ENCODE peak calls at places on chromosomes 4 and X, in six cellular contexts. O is H1, T is K562, Z is HCT116, V is HepG2, J is GM12878. A is an unnamed sample. For H3K27me3, the result is how much of the 10 kb centered on the place peaks cover.

GRCh38 chr4:29046166-29046565 is 1674.0 kb upstream of the PCDH7 start:
- DNase-seq in O (no peak), T (no peak), Z (no peak), V (no peak), J (no peak), A (no peak)

GRCh38 chr4:89915937-89916336 is 21.3 kb downstream of the MMRN1 start:
- DNase-seq in O (no peak), T (no peak), Z (no peak), V (no peak), J (no peak), A (no peak)

GRCh38 chr4:16692021-16692420 is 206.4 kb downstream of the LDB2 start:
- DNase-seq in O (no peak), T (no peak), Z (no peak), V (no peak), J (no peak), A (no peak)

GRCh38 chr4:848307-848691 is 22.4 kb upstream of the CPLX1 start:
- DNase-seq in O (no peak), T (no peak), Z (no peak), V (no peak), J (no peak), A (no peak)

GRCh38 chrX:103254171-103254824 is 657 bp downstream of the TCEAL8 start:
- DNase-seq in O (peak), T (peak), Z (peak), V (peak), J (peak), A (peak)

GRCh38 chrX:18883234-18883960 is 100.5 kb downstream of the PHKA2 start:
- DNase-seq in O (no peak), T (no peak), Z (no peak), V (peak), J (no peak), A (no peak)

GRCh38 chrX:103585421-103586313 is at the start of gene TCEAL4:
- DNase-seq in O (peak), T (peak), Z (no peak), V (no peak), J (no peak), A (peak)

GRCh38 chr4:108466936-108467902 is 153.2 kb upstream of the RPL34 start:
- DNase-seq in O (no peak), T (no peak), Z (peak), V (no peak), J (peak), A (no peak)

GRCh38 chr4:123481034-123481433 is 84.4 kb downstream of the SPRY1 start:
- DNase-seq in O (no peak), T (no peak), Z (no peak), V (no peak), J (no peak), A (no peak)

GRCh38 chrX:41722220-41722619 is 1.8 kb upstream of the GPR82 start:
- DNase-seq in O (no peak), T (no peak), Z (no peak), V (no peak), J (no peak), A (no peak)

GRCh38 chr4:113697429-113697828 is 64.1 kb downstream of the CAMK2D start:
- DNase-seq in O (no peak), T (no peak), Z (no peak), V (no peak), J (no peak), A (no peak)

GRCh38 chr4:1169691-1170096 is 2.7 kb downstream of the SPON2 start:
- DNase-seq in O (no peak), T (no peak), Z (no peak), V (no peak), J (no peak), A (no peak)

GRCh38 chrX:73525928-73526690 is 36.9 kb upstream of the CHIC1 start:
- DNase-seq in O (peak), T (no peak), Z (no peak), V (no peak), J (no peak), A (peak)

GRCh38 chrX:17697191-17697590 is 40.1 kb upstream of the SCML1 start:
- DNase-seq in O (no peak), T (no peak), Z (no peak), V (peak), J (no peak), A (no peak)

GRCh38 chr4:24643774-24644520 is 59.6 kb upstream of the DHX15 start:
- DNase-seq in O (no peak), T (no peak), Z (no peak), V (no peak), J (no peak), A (no peak)

GRCh38 chrX:111005151-111005550 is 90.8 kb upstream of the PAK3 start:
- DNase-seq in O (no peak), T (no peak), Z (no peak), V (no peak), J (no peak), A (no peak)

GRCh38 chr4:3413217-3413671 is 28.5 kb upstream of the HGFAC start:
- DNase-seq in O (no peak), T (no peak), Z (no peak), V (no peak), J (no peak), A (no peak)

GRCh38 chr4:16457944-16458343 is 231.7 kb upstream of the TAPT1 start:
- DNase-seq in O (no peak), T (no peak), Z (no peak), V (no peak), J (no peak), A (no peak)

GRCh38 chr4:96016615-96017299 is 176.9 kb downstream of the PDHA2 start:
- DNase-seq in O (no peak), T (no peak), Z (no peak), V (no peak), J (no peak), A (no peak)

GRCh38 chrX:72123471-72124185 is 8.1 kb downstream of the RTL5 start:
- DNase-seq in O (no peak), T (no peak), Z (no peak), V (no peak), J (no peak), A (peak)

GRCh38 chrX:7159132-7159861 is 11.3 kb upstream of the PUDP start:
- DNase-seq in O (no peak), T (no peak), Z (no peak), V (no peak), J (no peak), A (no peak)

GRCh38 chrX:2609431-2610238 is 81.5 kb upstream of the CD99 start:
- DNase-seq in O (no peak), T (no peak), Z (no peak), V (no peak), J (no peak), A (no peak)

GRCh38 chrX:130994671-130995070 is 63.5 kb upstream of the ARHGAP36 start:
- DNase-seq in O (peak), T (peak), Z (no peak), V (no peak), J (no peak), A (no peak)

GRCh38 chr4:77232653-77233052 is 75.6 kb downstream of the CCNG2 start:
- DNase-seq in O (no peak), T (no peak), Z (no peak), V (no peak), J (no peak), A (no peak)

GRCh38 chr4:4559596-4559995 is 17.7 kb upstream of the STX18 start:
- DNase-seq in O (no peak), T (no peak), Z (no peak), V (no peak), J (no peak), A (no peak)

GRCh38 chr4:39106011-39106410 is 44.0 kb downstream of the KLHL5 start:
- DNase-seq in O (no peak), T (no peak), Z (no peak), V (no peak), J (no peak), A (no peak)

GRCh38 chr4:55754754-55755350 is 64.7 kb upstream of the EXOC1L start:
- DNase-seq in O (no peak), T (no peak), Z (peak), V (no peak), J (no peak), A (no peak)

GRCh38 chr4:95129708-95130343 is 372.1 kb downstream of the BMPR1B start:
- DNase-seq in O (no peak), T (peak), Z (peak), V (no peak), J (no peak), A (no peak)

GRCh38 chr4:150136481-150136880 is 58.2 kb downstream of the DCLK2 start:
- DNase-seq in O (no peak), T (no peak), Z (no peak), V (no peak), J (no peak), A (no peak)

GRCh38 chr4:105710012-105710600 is 1.5 kb downstream of the GSTCD start:
- DNase-seq in O (no peak), T (no peak), Z (no peak), V (no peak), J (no peak), A (no peak)

GRCh38 chr4:38931125-38931524 is 63.5 kb downstream of the FAM114A1 start:
- DNase-seq in O (no peak), T (no peak), Z (no peak), V (no peak), J (no peak), A (no peak)

GRCh38 chrX:115958687-115959359 is 211.7 kb upstream of the AGTR2 start:
- DNase-seq in O (no peak), T (no peak), Z (no peak), V (no peak), J (no peak), A (no peak)

GRCh38 chr4:1192493-1193205 is 20.3 kb upstream of the SPON2 start:
- DNase-seq in O (no peak), T (no peak), Z (no peak), V (no peak), J (no peak), A (no peak)

GRCh38 chrX:151825927-151826471 is 86.7 kb upstream of the MAGEA4 start:
- DNase-seq in O (no peak), T (no peak), Z (no peak), V (no peak), J (no peak), A (no peak)

GRCh38 chr4:63123441-63123840 is 1285.8 kb downstream of the TECRL start:
- DNase-seq in O (no peak), T (no peak), Z (no peak), V (peak), J (no peak), A (no peak)

GRCh38 chr4:135239964-135240363 is 1038.4 kb upstream of the PABPC4L start:
- DNase-seq in O (no peak), T (no peak), Z (no peak), V (no peak), J (no peak), A (no peak)

GRCh38 chr4:148271166-148271565 is 171.0 kb downstream of the NR3C2 start:
- DNase-seq in O (no peak), T (no peak), Z (no peak), V (no peak), J (no peak), A (no peak)

GRCh38 chr4:5050520-5050955 is 742 bp upstream of the STK32B start:
- DNase-seq in O (peak), T (peak), Z (peak), V (peak), J (no peak), A (peak)

GRCh38 chrX:77693594-77693993 is 92.4 kb downstream of the ATRX start:
- DNase-seq in O (no peak), T (no peak), Z (no peak), V (no peak), J (peak), A (no peak)
- H3K27me3 ChIP-seq in O (under half), T (under half), Z (under half), V (under half), J (under half), A (under half)

GRCh38 chrX:70032797-70033196 is 16.9 kb downstream of the AWAT2 start:
- DNase-seq in O (no peak), T (no peak), Z (no peak), V (no peak), J (no peak), A (no peak)

GRCh38 chrX:70030242-70030823 is 19.4 kb downstream of the AWAT2 start:
- DNase-seq in O (peak), T (peak), Z (peak), V (peak), J (no peak), A (peak)

GRCh38 chrX:70034646-70035045 is 15.1 kb downstream of the AWAT2 start:
- DNase-seq in O (no peak), T (no peak), Z (no peak), V (no peak), J (no peak), A (no peak)

GRCh38 chrX:70029790-70030189 is 19.9 kb downstream of the AWAT2 start:
- DNase-seq in O (no peak), T (no peak), Z (no peak), V (no peak), J (no peak), A (no peak)

DNA sequence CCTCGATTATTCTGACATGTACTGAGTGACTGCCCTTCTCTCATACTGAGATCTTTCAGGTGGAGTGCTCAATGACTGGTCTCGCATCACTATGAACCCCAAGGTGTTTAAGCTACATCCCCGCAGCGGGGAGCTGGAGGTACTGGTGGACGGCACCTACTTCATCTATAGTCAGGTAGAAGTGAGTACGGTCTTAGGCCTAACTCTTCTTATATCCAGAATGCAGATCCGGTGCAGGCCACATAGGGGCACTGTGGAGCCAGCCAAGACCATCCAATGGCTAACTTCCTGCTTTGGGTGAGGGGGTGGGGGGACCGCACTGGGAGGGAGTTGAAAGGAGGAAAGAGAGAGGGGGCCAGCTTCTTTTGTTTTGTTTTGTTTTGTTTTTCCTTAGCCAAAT is 16.4 kb downstream of the AWAT2 start:
- DNase-seq in O (peak), T (peak), Z (peak), V (peak), J (no peak), A (peak)
- TF ChIP-seq ZNF274 in O (no peak), T (no peak), Z (no peak), V (no peak), J (no peak), A (no peak)

GRCh38 chr4:2255501-2256155 is 6.3 kb downstream of the MXD4 start:
- DNase-seq in O (no peak), T (no peak), Z (no peak), V (no peak), J (no peak), A (no peak)
- TF ChIP-seq YY1 in O (no peak), T (no peak), Z (no peak), V (no peak), J (no peak), A (no peak)

GRCh38 chr4:8870647-8871416 is 807 bp downstream of the HMX1 start:
- DNase-seq in O (peak), T (no peak), Z (no peak), V (no peak), J (no peak), A (no peak)
- H3K27me3 ChIP-seq in O (half or more), T (under half), Z (under half), V (half or more), J (under half), A (half or more)

GRCh38 chr4:154124539-154125255 is 335.8 kb upstream of the SFRP2 start:
- DNase-seq in O (no peak), T (no peak), Z (peak), V (no peak), J (no peak), A (no peak)
- TF ChIP-seq ZNF274 in O (no peak), T (no peak), Z (no peak), V (no peak), J (no peak), A (no peak)

GRCh38 chr4:180060159-180060889 is 2182.9 kb upstream of the TENM3 start:
- DNase-seq in O (no peak), T (no peak), Z (no peak), V (no peak), J (no peak), A (no peak)
- TF ChIP-seq YY1 in O (no peak), T (no peak), Z (no peak), V (no peak), J (no peak), A (no peak)

DNA sequence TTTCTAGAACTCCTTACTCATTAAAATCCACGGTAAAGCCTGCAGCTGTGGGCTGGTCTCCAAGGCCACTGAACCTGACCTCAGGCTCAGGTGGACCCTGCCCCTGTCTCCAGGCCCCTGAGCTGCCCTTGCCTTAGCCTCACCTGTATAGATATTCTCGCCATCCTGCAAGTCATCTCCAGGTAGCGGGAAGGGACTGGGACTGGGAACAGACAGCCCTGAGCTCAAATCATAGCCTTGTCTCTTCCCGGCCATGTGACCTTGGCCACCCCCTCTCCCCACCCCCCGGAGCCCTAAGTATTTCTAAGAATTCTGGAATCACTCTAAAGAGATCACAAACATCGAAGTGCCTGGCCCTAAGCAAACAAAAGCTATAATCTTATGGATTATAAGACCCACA is 17.7 kb downstream of the ABLIM2 start:
- DNase-seq in O (no peak), T (no peak), Z (no peak), V (no peak), J (no peak), A (no peak)
- H3K27me3 ChIP-seq in O (under half), T (under half), Z (under half), V (under half), J (under half), A (under half)

GRCh38 chr4:152307669-152308068 is 228.2 kb downstream of the FBXW7 start:
- DNase-seq in O (no peak), T (no peak), Z (no peak), V (no peak), J (no peak), A (no peak)
- TF ChIP-seq ZNF274 in O (no peak), T (no peak), Z (no peak), V (no peak), J (no peak), A (no peak)

GRCh38 chr4:167873536-167873935 is 218.8 kb upstream of the ANXA10 start:
- DNase-seq in O (no peak), T (no peak), Z (no peak), V (no peak), J (no peak), A (no peak)
- TF ChIP-seq YY1 in O (no peak), T (no peak), Z (no peak), V (no peak), J (no peak), A (no peak)

GRCh38 chr4:13597604-13598003 is 29.9 kb downstream of the BOD1L1 start:
- DNase-seq in O (no peak), T (no peak), Z (no peak), V (no peak), J (no peak), A (no peak)
- H3K27me3 ChIP-seq in O (under half), T (under half), Z (under half), V (under half), J (under half), A (under half)

A was measured in NT2/D1.